ENCODE peak calls at places on chromosomes 7 and 10, in four cellular contexts. E, U, V and K are unnamed samples.

GRCh38 chr7:30069096-30069867 is 41.1 kb downstream of the PLEKHA8 start:
- DNase-seq in E (no peak), V (no peak), U (no peak), K (no peak)

GRCh38 chr10:88932539-88933256 is 19.9 kb downstream of the ACTA2 start:
- DNase-seq in V (peak), U (no peak), E (peak), K (no peak)

GRCh38 chr10:26367771-26368170 is 70.4 kb upstream of the APBB1IP start:
- DNase-seq in V (peak), U (no peak), E (peak), K (no peak)

GRCh38 chr10:81696609-81697388 is 178.2 kb upstream of the NRG3 start:
- DNase-seq in U (no peak), E (no peak), V (no peak), K (no peak)

GRCh38 chr7:1912472-1913289 is 242.6 kb downstream of the ELFN1 start:
- DNase-seq in E (no peak), V (no peak), U (no peak), K (no peak)

GRCh38 chr7:4550117-4550516 is 132.0 kb upstream of the FOXK1 start:
- DNase-seq in U (no peak), V (no peak), E (no peak), K (no peak)

GRCh38 chr10:45817912-45818311 is 29.4 kb downstream of the AGAP4 start:
- DNase-seq in E (no peak), U (no peak), V (no peak), K (no peak)

GRCh38 chr10:117339979-117340378 is 35.3 kb downstream of the PDZD8 start:
- DNase-seq in U (no peak), V (no peak), E (no peak), K (no peak)

GRCh38 chr10:5611899-5612680 is 54.3 kb downstream of the ASB13 start:
- DNase-seq in E (no peak), V (no peak), U (no peak), K (no peak)

GRCh38 chr10:9331583-9332008 is 1277.1 kb downstream of the GATA3 start:
- DNase-seq in E (no peak), V (peak), U (no peak), K (no peak)

GRCh38 chr10:9596368-9596920 is 1421.2 kb upstream of the CELF2 start:
- DNase-seq in E (no peak), V (no peak), U (no peak), K (no peak)

GRCh38 chr7:25139536-25139935 is 14.5 kb upstream of the CYCS start:
- DNase-seq in E (no peak), V (no peak), U (no peak), K (no peak)

GRCh38 chr7:128410092-128410665 is 397 bp upstream of the IMPDH1 start:
- DNase-seq in U (no peak), E (peak), V (peak), K (no peak)

GRCh38 chr10:17387861-17388503 is 66.4 kb downstream of the ST8SIA6 start:
- DNase-seq in E (no peak), U (no peak), V (no peak), K (no peak)

GRCh38 chr10:75466016-75466415 is 34.6 kb downstream of the LRMDA start:
- DNase-seq in V (no peak), E (no peak), U (no peak), K (no peak)

GRCh38 chr7:114481995-114482394 is 67.4 kb downstream of the FOXP2 start:
- DNase-seq in E (no peak), V (no peak), U (no peak), K (no peak)

GRCh38 chr7:1848911-1849311 is 178.8 kb downstream of the ELFN1 start:
- DNase-seq in U (no peak), V (no peak), E (no peak), K (no peak)

GRCh38 chr10:126215767-126216166 is 172.5 kb downstream of the ADAM12 start:
- DNase-seq in U (no peak), E (no peak), V (no peak), K (no peak)

GRCh38 chr10:78196964-78197363 is 163.3 kb downstream of the RPS24 start:
- DNase-seq in E (no peak), V (no peak), U (peak), K (no peak)

GRCh38 chr10:51046668-51047067 is 27.6 kb upstream of the PRKG1 start:
- DNase-seq in E (no peak), V (no peak), U (no peak), K (no peak)

GRCh38 chr7:39709768-39710291 is 86.5 kb downstream of the RALA start:
- DNase-seq in U (peak), V (no peak), E (no peak), K (no peak)

GRCh38 chr10:33116293-33116697 is 158.3 kb upstream of the ITGB1 start:
- DNase-seq in V (peak), E (no peak), U (no peak), K (no peak)

GRCh38 chr10:33113111-33113856 is 155.3 kb upstream of the ITGB1 start:
- DNase-seq in U (no peak), E (no peak), V (no peak), K (no peak)

GRCh38 chr10:33114451-33114944 is 156.5 kb upstream of the ITGB1 start:
- DNase-seq in U (no peak), E (no peak), V (no peak), K (no peak)

GRCh38 chr10:33117816-33118215 is 159.8 kb upstream of the ITGB1 start:
- DNase-seq in U (no peak), V (no peak), E (no peak), K (no peak)

GRCh38 chr10:33115720-33116119 is 157.7 kb upstream of the ITGB1 start:
- DNase-seq in U (no peak), E (no peak), V (no peak), K (no peak)
- TF ChIP-seq SPI1 in U (no peak), E (no peak), V (no peak), K (no peak)

GRCh38 chr10:59077855-59078254 is 98.6 kb upstream of the PHYHIPL start:
- DNase-seq in E (no peak), V (no peak), U (no peak), K (no peak)
- TF ChIP-seq SPI1 in E (no peak), V (no peak), U (no peak), K (no peak)

GRCh38 chr7:87510430-87510875 is 35.0 kb upstream of the ABCB4 start:
- DNase-seq in U (no peak), V (peak), E (no peak), K (no peak)
- TF ChIP-seq SPI1 in U (no peak), V (no peak), E (no peak), K (no peak)

DNA sequence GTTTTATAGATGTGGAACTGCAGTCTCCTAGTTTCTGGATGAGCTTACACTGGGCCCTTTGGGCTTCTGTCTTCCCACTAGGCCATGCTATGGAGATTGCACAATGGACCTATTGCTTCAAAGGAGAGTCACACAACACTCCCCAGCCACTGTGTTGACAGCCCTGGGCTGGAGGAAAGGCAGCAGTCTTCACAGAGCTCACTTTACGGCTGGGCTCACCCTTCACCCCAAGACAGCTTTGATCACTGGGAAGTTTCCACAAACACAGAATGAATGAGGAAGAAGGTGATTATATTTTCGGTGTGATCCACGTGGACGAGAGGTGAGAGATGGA is 92.8 kb upstream of the GDF10 start:
- DNase-seq in U (no peak), V (no peak), E (peak), K (no peak)
- TF ChIP-seq SPI1 in U (no peak), V (no peak), E (no peak), K (no peak)

DNA sequence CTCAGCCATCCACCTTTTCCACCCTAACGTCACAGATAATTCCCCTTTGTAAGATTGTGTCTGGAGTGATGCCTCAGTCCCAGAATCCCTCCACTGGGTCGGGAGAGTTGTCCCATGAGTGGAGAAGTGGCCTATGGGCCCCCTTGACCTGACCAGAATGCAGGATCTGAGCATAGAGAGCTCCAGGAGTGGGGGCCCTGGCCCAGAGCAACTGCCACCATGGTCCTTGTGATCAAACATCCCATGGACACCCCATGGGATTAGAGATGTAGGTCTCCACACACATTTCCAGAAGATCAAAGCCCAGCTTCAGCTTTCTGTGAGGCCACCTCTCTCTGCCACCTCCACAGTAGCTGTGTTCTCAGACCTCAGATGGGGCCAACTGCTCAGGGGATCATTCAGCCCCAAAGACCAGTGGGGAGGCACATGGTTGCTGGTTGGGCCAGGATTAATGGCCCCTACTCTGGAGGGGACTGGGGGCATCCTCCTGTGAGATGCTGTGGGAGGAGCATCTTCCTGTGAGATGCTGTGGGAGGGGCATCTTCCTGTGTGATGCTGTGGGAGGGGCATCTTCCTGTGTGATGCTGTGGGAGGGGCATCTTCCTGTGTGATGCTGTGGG is 28.5 kb upstream of the DPYSL4 start:
- DNase-seq in V (no peak), U (no peak), E (no peak), K (peak)
- TF ChIP-seq SPI1 in V (no peak), U (no peak), E (no peak), K (no peak)